ENCODE peak calls at places on chromosomes 6 and 20, in ten cellular contexts. B, O, Y, N, W, G, X, H, D and T are unnamed samples.
A peak's percentile ranks its signal among the peaks of the same experiment; 100 is the strongest.

GRCh38 chr6:25777031-25777430 is 22.5 kb downstream of the SLC17A4 start:
- DNase-seq in W (no peak), B (no peak), N (no peak), Y (no peak), X (no peak), D (no peak), G (no peak), H (no peak), O (no peak), T (no peak)

GRCh38 chr6:108820011-108820410 is 28.2 kb upstream of the ARMC2 start:
- DNase-seq in B (no peak), H (no peak), X (no peak), Y (no peak), N (no peak), D (no peak), W (no peak), O (no peak), G (no peak), T (no peak)

GRCh38 chr20:24102290-24102689 is 113.7 kb upstream of the GGTLC1 start:
- DNase-seq in Y (no peak), B (no peak), N (no peak), H (peak; percentile 63), O (peak; percentile 35), G (no peak), W (no peak), X (no peak), D (no peak), T (no peak)

GRCh38 chr20:35355372-35355771 is 56.4 kb downstream of the UQCC1 start:
- DNase-seq in D (no peak), N (no peak), X (no peak), W (no peak), Y (no peak), G (no peak), O (no peak), H (no peak), B (no peak), T (no peak)

GRCh38 chr6:150078788-150079187 is 9.9 kb upstream of the ULBP3 start:
- DNase-seq in X (no peak), N (no peak), Y (no peak), O (no peak), D (no peak), W (peak; percentile 53), G (no peak), H (no peak), B (peak; percentile 26), T (no peak)

GRCh38 chr20:31841928-31842327 is 3.5 kb downstream of the FOXS1 start:
- DNase-seq in N (no peak), W (no peak), X (peak; percentile 75), B (peak; percentile 75), H (peak; percentile 79), D (no peak), O (peak; percentile 38), G (no peak), Y (no peak), T (peak; percentile 60)

GRCh38 chr6:118249680-118250079 is 298.4 kb upstream of the PLN start:
- DNase-seq in H (no peak), O (no peak), Y (no peak), D (no peak), W (no peak), B (no peak), G (no peak), N (no peak), X (no peak), T (no peak)

GRCh38 chr6:110481081-110481480 is 4.7 kb upstream of the SLC22A16 start:
- DNase-seq in G (no peak), H (no peak), W (no peak), N (no peak), B (no peak), X (no peak), Y (no peak), O (no peak), D (peak; percentile 68), T (no peak)

GRCh38 chr20:45365444-45365970 is 2.6 kb downstream of the SYS1 start:
- DNase-seq in W (no peak), D (no peak), O (no peak), B (no peak), H (no peak), X (no peak), Y (no peak), G (no peak), N (no peak), T (peak; percentile 59)

GRCh38 chr20:43669332-43669731 is 2.4 kb downstream of the MYBL2 start:
- DNase-seq in B (no peak), N (peak; percentile 49), W (no peak), G (no peak), H (peak; percentile 31), O (no peak), Y (no peak), D (no peak), X (no peak), T (no peak)
- TF ChIP-seq EP300 in B (no peak), N (no peak), W (no peak), G (no peak), H (no peak), O (no peak), Y (no peak), D (no peak), X (no peak), T (no peak)

GRCh38 chr6:28751514-28751913 is 172.3 kb downstream of the TRIM27 start:
- DNase-seq in X (no peak), N (no peak), H (no peak), O (no peak), B (no peak), G (no peak), D (no peak), Y (no peak), W (no peak), T (no peak)
- TF ChIP-seq EP300 in X (no peak), N (no peak), H (no peak), O (no peak), B (peak; percentile 19), G (no peak), D (no peak), Y (no peak), W (no peak), T (no peak)

DNA sequence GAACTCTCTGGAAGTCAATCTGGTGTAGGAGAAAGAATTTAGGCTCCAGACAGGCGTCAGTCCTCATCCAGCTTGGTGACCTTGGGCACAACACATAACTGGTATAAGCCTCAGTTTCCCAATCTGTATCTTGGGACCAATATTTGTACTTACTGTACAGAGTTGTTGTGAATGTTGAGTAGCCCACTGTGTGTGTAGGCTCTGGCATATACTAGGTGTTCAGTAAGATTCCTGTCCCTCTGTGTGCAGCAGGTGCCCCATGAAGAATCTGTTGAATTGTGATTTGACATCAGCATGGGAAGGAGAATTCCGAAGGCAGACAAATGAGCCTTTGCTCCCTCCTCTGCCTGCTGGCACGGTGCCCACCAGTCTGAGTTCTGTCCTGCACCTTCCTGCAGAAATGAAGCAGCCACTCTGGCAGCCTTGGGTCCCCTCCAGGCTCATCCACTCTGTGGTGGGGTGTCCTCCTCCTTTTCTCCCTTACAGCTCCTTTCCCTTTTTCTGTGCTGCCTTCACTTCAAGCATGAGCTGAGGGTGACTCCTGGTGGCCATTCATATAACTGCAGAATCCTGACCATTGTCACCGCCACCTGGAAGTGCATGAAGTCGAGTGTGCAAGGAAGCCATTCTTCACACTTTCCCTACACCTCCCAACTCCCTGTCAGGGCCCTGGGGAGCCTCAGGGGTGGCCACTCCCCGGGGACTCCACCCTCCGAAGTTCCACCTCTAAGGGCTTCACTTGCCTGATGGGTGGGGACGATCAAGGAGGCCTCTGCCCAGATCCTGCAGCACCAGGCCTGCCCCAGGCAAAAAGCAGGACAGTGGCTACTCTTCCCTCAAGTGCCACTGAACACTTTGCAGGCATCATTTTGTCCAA is 48.2 kb downstream of the MRPL14 start:
- DNase-seq in H (peak; percentile 73), G (no peak), W (peak; percentile 82), Y (peak; percentile 75), B (peak; percentile 76), N (peak; percentile 82), X (peak; percentile 69), D (no peak), O (peak; percentile 79), T (peak; percentile 87)
- TF ChIP-seq EP300 in H (no peak), G (no peak), W (no peak), Y (no peak), B (no peak), N (no peak), X (no peak), D (no peak), O (no peak), T (no peak)

DNA sequence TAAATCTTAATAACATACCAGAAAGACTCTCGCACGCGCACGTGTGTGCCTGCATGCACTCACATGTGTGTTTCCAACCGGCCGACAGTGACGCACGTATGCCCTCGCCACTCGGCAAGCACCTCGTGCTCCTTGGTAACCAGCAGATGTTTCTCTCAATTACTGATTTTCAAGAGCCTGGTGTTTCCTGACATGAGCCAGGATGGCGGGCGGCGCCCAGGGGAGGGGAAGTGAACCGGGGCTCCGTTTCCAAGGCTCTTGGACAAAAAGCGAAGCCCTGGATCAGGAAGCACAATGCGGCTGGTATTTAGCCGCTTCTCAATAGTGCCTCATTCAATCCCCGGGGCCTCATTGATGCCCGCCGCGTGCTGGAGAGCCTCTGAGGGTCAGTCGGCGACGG is 37.7 kb downstream of the PMEPA1 start:
- DNase-seq in N (no peak), D (no peak), X (peak; percentile 65), O (no peak), B (no peak), Y (peak; percentile 72), H (no peak), G (peak; percentile 90), W (no peak), T (peak; percentile 78)
- TF ChIP-seq EP300 in N (no peak), D (no peak), X (no peak), O (no peak), B (no peak), Y (no peak), H (no peak), G (peak; percentile 55), W (no peak), T (no peak)

GRCh38 chr6:4020822-4021132 is 58.2 kb downstream of the FAM217A start:
- DNase-seq in N (no peak), H (no peak), D (no peak), O (no peak), B (no peak), G (no peak), Y (no peak), X (no peak), W (no peak), T (no peak)

GRCh38 chr6:4021862-4022715 is 56.8 kb downstream of the FAM217A start:
- DNase-seq in B (no peak), O (peak; percentile 41), X (no peak), Y (no peak), H (no peak), G (no peak), D (no peak), N (no peak), W (no peak), T (no peak)

GRCh38 chr6:4021133-4021861 is 57.6 kb downstream of the FAM217A start:
- DNase-seq in G (peak; percentile 96), O (peak; percentile 98), H (peak; percentile 96), B (peak; percentile 79), D (peak; percentile 98), N (peak; percentile 96), Y (peak; percentile 91), X (peak; percentile 94), W (peak; percentile 96), T (peak; percentile 98)

GRCh38 chr6:4025681-4026080 is 53.3 kb downstream of the FAM217A start:
- DNase-seq in W (no peak), N (no peak), D (no peak), G (no peak), Y (no peak), B (no peak), O (no peak), H (no peak), X (no peak), T (no peak)

DNA sequence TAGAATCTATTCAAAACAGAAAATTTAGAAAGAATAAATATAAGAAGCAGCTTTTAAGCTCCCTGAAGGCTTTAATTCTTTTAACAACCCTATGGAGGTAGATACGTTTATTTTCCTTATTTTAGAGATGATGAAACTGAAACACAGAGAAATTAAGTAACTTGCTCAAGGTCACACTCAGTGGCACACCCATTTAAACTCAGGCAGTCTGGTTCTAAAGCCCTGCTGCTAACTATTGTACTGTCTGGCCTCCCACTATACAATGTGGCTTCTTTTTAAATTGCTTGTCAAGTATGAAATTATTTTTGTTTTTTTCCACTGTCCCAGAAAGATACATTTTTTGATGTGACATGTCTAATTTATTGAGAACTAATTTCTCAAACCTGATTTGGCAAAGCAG is 55.7 kb downstream of the FAM217A start:
- DNase-seq in D (no peak), B (no peak), W (no peak), O (peak; percentile 37), X (no peak), G (no peak), N (no peak), Y (no peak), H (no peak), T (no peak)
- TF ChIP-seq EP300 in D (no peak), B (no peak), W (no peak), O (no peak), X (no peak), G (no peak), N (no peak), Y (no peak), H (no peak), T (no peak)